ENCODE peak calls at places on chromosomes 6 and 20, in eight cellular contexts. One of them, this sample, is unnamed.

GRCh38 chr20:58021481-58021880 is 207.0 kb downstream of the ANKRD60 start:
- DNase-seq in kidney epithelial cell: no peak
- DNase-seq in sigmoid colon: peak; percentile 77
- DNase-seq in posterior cingulate gyrus: no peak
- DNase-seq in fibroblast of lung: no peak
- DNase-seq in osteocyte: no peak
- DNase-seq in nucleus accumbens: no peak
- DNase-seq in Ammon's horn: no peak
- DNase-seq in this sample: no peak

GRCh38 chr6:170583736-170584180 is 679 bp downstream of the PDCD2 start:
- DNase-seq in Ammon's horn: no peak
- DNase-seq in sigmoid colon: no peak
- DNase-seq in nucleus accumbens: no peak
- DNase-seq in posterior cingulate gyrus: no peak
- DNase-seq in kidney epithelial cell: no peak
- DNase-seq in osteocyte: no peak
- DNase-seq in fibroblast of lung: peak; percentile 4
- DNase-seq in this sample: no peak

GRCh38 chr20:37209661-37210314 is 30.4 kb upstream of the MROH8 start:
- DNase-seq in osteocyte: no peak
- DNase-seq in fibroblast of lung: no peak
- DNase-seq in nucleus accumbens: no peak
- DNase-seq in Ammon's horn: no peak
- DNase-seq in posterior cingulate gyrus: no peak
- DNase-seq in kidney epithelial cell: no peak
- DNase-seq in sigmoid colon: no peak
- DNase-seq in this sample: no peak

GRCh38 chr20:62576815-62577214 is 65.5 kb upstream of the SLCO4A1 start:
- DNase-seq in nucleus accumbens: no peak
- DNase-seq in kidney epithelial cell: peak; percentile 5
- DNase-seq in osteocyte: no peak
- DNase-seq in posterior cingulate gyrus: no peak
- DNase-seq in Ammon's horn: no peak
- DNase-seq in sigmoid colon: no peak
- DNase-seq in fibroblast of lung: peak; percentile 10
- DNase-seq in this sample: no peak

GRCh38 chr6:13554929-13555333 is 19.5 kb upstream of the SIRT5 start:
- DNase-seq in Ammon's horn: peak; percentile 51
- DNase-seq in posterior cingulate gyrus: peak; percentile 57
- DNase-seq in sigmoid colon: peak; percentile 66
- DNase-seq in nucleus accumbens: peak; percentile 63
- DNase-seq in osteocyte: no peak
- DNase-seq in kidney epithelial cell: no peak
- DNase-seq in fibroblast of lung: peak; percentile 21
- DNase-seq in this sample: peak; percentile 58

GRCh38 chr6:12750416-12750815 is 33.8 kb downstream of the PHACTR1 start:
- DNase-seq in Ammon's horn: no peak
- DNase-seq in posterior cingulate gyrus: no peak
- DNase-seq in nucleus accumbens: no peak
- DNase-seq in kidney epithelial cell: no peak
- DNase-seq in fibroblast of lung: no peak
- DNase-seq in osteocyte: no peak
- DNase-seq in sigmoid colon: no peak
- DNase-seq in this sample: no peak

GRCh38 chr20:701401-702129 is 26.0 kb upstream of the SCRT2 start:
- DNase-seq in posterior cingulate gyrus: no peak
- DNase-seq in fibroblast of lung: no peak
- DNase-seq in osteocyte: no peak
- DNase-seq in sigmoid colon: peak; percentile 56
- DNase-seq in nucleus accumbens: no peak
- DNase-seq in Ammon's horn: no peak
- DNase-seq in kidney epithelial cell: no peak
- DNase-seq in this sample: no peak

GRCh38 chr6:53326372-53327016 is 22.3 kb downstream of the ELOVL5 start:
- DNase-seq in Ammon's horn: no peak
- DNase-seq in nucleus accumbens: no peak
- DNase-seq in fibroblast of lung: peak; percentile 89
- DNase-seq in kidney epithelial cell: peak; percentile 80
- DNase-seq in sigmoid colon: peak; percentile 90
- DNase-seq in posterior cingulate gyrus: no peak
- DNase-seq in osteocyte: peak; percentile 93
- DNase-seq in this sample: no peak

GRCh38 chr6:90074161-90074560 is 179.9 kb downstream of the GJA10 start:
- DNase-seq in kidney epithelial cell: no peak
- DNase-seq in posterior cingulate gyrus: no peak
- DNase-seq in sigmoid colon: no peak
- DNase-seq in osteocyte: no peak
- DNase-seq in Ammon's horn: peak; percentile 87
- DNase-seq in nucleus accumbens: no peak
- DNase-seq in fibroblast of lung: peak; percentile 31
- DNase-seq in this sample: peak; percentile 46

GRCh38 chr6:44416103-44416502 is 28.6 kb downstream of the CDC5L start:
- DNase-seq in osteocyte: no peak
- DNase-seq in nucleus accumbens: no peak
- DNase-seq in sigmoid colon: no peak
- DNase-seq in kidney epithelial cell: peak; percentile 7
- DNase-seq in posterior cingulate gyrus: no peak
- DNase-seq in fibroblast of lung: peak; percentile 43
- DNase-seq in Ammon's horn: no peak
- DNase-seq in this sample: no peak

GRCh38 chr20:54255157-54255556 is 47.3 kb downstream of the PFDN4 start:
- DNase-seq in Ammon's horn: no peak
- DNase-seq in nucleus accumbens: no peak
- DNase-seq in posterior cingulate gyrus: no peak
- DNase-seq in kidney epithelial cell: no peak
- DNase-seq in fibroblast of lung: peak; percentile 59
- DNase-seq in sigmoid colon: no peak
- DNase-seq in osteocyte: no peak
- DNase-seq in this sample: no peak

This sample was measured in dorsolateral prefrontal cortex.